ENCODE peak calls at places on chromosomes 6 and 20, in eight cellular contexts. J is hepatocyte; U is epithelial cell of proximal tubule; N is AG09309; B is fibroblast of pulmonary artery; R is CD4-positive, alpha-beta memory T cell; X is mesendoderm; W is endothelial cell of umbilical vein. V is an unnamed sample.

GRCh38 chr6:36539814-36540568 is 7.3 kb downstream of the STK38 start:
- DNase-seq in J (no peak), U (no peak), N (no peak), B (no peak), R (peak; percentile 62), X (peak; percentile 71), W (no peak), V (no peak)

GRCh38 chr6:90139272-90139817 is 157.3 kb downstream of the BACH2 start:
- DNase-seq in J (no peak), U (no peak), N (no peak), B (no peak), R (no peak), X (no peak), W (no peak), V (no peak)

GRCh38 chr6:150998992-150999975 is 133.8 kb downstream of the MTHFD1L start:
- DNase-seq in J (no peak), U (no peak), N (peak; percentile 63), B (no peak), R (no peak), X (no peak), W (no peak), V (peak; percentile 49)

GRCh38 chr20:40255368-40255767 is 433.7 kb downstream of the MAFB start:
- DNase-seq in J (no peak), U (no peak), N (no peak), B (no peak), R (no peak), X (no peak), W (no peak), V (no peak)

GRCh38 chr6:53264915-53265615 is 83.7 kb downstream of the ELOVL5 start:
- DNase-seq in J (no peak), U (no peak), N (no peak), B (no peak), R (no peak), X (no peak), W (peak; percentile 58), V (no peak)

GRCh38 chr6:121297699-121298098 is 36.6 kb downstream of the TBC1D32 start:
- DNase-seq in J (no peak), U (no peak), N (no peak), B (peak; percentile 49), R (no peak), X (no peak), W (no peak), V (no peak)

GRCh38 chr6:45959534-45960195 is 56.0 kb downstream of the CLIC5 start:
- DNase-seq in J (peak; percentile 67), U (no peak), N (no peak), B (peak; percentile 40), R (no peak), X (no peak), W (peak; percentile 7), V (peak; percentile 37)

GRCh38 chr6:142301421-142302391 is at the start of gene ADGRG6:
- DNase-seq in J (peak; percentile 86), U (no peak), N (no peak), B (no peak), R (peak; percentile 15), X (peak; percentile 77), W (peak; percentile 72), V (no peak)

GRCh38 chr6:159098636-159099106 is 53.9 kb upstream of the TAGAP start:
- DNase-seq in J (no peak), U (peak; percentile 66), N (no peak), B (no peak), R (peak; percentile 90), X (no peak), W (no peak), V (no peak)

GRCh38 chr6:56361812-56362211 is 114.4 kb upstream of the COL21A1 start:
- DNase-seq in J (no peak), U (no peak), N (no peak), B (peak; percentile 61), R (no peak), X (no peak), W (peak; percentile 93), V (no peak)

GRCh38 chr6:57158658-57159057 is 13.5 kb upstream of the BAG2 start:
- DNase-seq in J (no peak), U (no peak), N (no peak), B (no peak), R (no peak), X (no peak), W (no peak), V (no peak)

GRCh38 chr6:39051399-39052122 is 3.0 kb downstream of the GLP1R start:
- DNase-seq in J (no peak), U (no peak), N (no peak), B (no peak), R (no peak), X (no peak), W (no peak), V (no peak)

GRCh38 chr20:12171927-12172581 is 254.4 kb downstream of the BTBD3 start:
- DNase-seq in J (no peak), U (peak; percentile 6), N (peak; percentile 62), B (peak; percentile 92), R (no peak), X (no peak), W (no peak), V (peak; percentile 74)

GRCh38 chr6:45430590-45431202 is 53.0 kb upstream of the SUPT3H start:
- DNase-seq in J (no peak), U (no peak), N (no peak), B (no peak), R (no peak), X (no peak), W (no peak), V (no peak)

GRCh38 chr6:167699141-167700036 is 127.3 kb upstream of the AFDN start:
- DNase-seq in J (peak; percentile 52), U (no peak), N (no peak), B (peak; percentile 76), R (peak; percentile 32), X (peak; percentile 32), W (peak; percentile 87), V (no peak)

GRCh38 chr20:35091808-35092523 is 641 bp downstream of the TRPC4AP start:
- DNase-seq in J (peak; percentile 31), U (no peak), N (no peak), B (peak; percentile 17), R (peak; percentile 9), X (peak; percentile 10), W (peak; percentile 50), V (no peak)

GRCh38 chr20:32019156-32019510 is 8.9 kb downstream of the CCM2L start:
- DNase-seq in J (peak; percentile 72), U (no peak), N (no peak), B (no peak), R (no peak), X (peak; percentile 80), W (no peak), V (no peak)
- H3K4me3 ChIP-seq in J (peak overlapping the region; percentile 65), U (no peak overlapping the region), N (no peak overlapping the region), B (no peak overlapping the region), R (no peak overlapping the region), X (no peak overlapping the region), W (peak overlapping the region; percentile 64), V (no peak overlapping the region)

DNA sequence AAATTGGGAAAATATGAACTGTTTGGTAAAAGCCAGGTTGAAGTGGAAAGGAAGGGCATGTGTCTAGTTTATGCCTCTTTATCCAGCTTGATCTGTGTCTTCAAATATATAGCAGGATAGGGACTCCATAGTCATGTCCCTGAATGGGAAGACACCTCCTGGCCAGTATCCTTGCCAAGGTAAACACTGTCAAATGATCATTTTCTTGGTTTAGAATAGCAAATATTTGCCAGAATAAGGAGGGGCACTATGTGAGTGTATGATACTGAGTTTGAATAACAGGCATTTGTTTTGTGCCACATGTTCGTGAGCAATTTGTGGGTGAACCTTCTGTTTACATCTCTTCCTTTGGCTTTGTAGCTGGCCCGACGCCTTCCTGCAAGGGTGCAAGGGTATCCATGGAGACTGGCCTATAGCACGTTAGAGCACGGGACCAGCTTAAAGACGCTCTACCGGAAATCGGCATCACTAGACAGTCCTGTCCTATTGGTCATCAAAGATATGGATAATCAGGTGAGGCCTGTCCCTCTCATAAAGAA is 34.2 kb upstream of the HINT3 start:
- DNase-seq in J (no peak), U (no peak), N (no peak), B (no peak), R (no peak), X (no peak), W (no peak), V (no peak)
- H3K4me3 ChIP-seq in J (no peak overlapping the region), U (no peak overlapping the region), N (no peak overlapping the region), B (no peak overlapping the region), R (no peak overlapping the region), X (no peak overlapping the region), W (no peak overlapping the region), V (no peak overlapping the region)

DNA sequence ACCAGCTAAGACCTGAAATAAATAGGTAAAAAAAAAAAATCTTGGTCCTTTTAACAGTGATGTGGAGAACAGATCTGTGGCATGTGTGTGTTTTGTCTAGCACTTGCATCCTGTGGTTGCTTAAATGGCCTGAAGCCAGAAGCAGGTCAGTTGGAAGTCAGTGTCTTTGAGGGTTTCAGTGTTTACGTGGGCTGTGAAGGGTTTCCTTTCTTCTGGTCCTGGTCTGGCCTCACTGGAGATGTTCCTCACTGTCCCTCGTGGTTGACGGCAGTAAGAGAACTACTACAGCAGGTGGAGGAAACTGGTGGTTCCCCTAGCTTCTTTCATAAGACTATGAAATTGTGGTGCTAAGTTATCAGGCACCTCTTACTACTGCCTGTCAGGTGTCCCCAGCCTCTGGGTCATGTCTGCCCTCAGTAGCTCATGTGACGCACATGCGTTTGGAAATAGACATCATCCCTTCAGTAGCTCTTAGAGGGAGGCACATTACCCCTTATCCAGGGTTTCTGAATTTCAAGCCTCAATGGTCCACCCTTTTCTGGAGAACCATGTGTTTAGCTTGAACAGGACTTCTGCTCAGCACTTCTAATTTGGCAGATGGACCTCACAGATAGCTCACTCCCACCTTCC is 59.4 kb upstream of the SCP2D1 start:
- DNase-seq in J (no peak), U (no peak), N (no peak), B (no peak), R (peak; percentile 6), X (no peak), W (no peak), V (no peak)
- H3K4me3 ChIP-seq in J (no peak overlapping the region), U (no peak overlapping the region), N (no peak overlapping the region), B (no peak overlapping the region), R (no peak overlapping the region), X (no peak overlapping the region), W (no peak overlapping the region), V (no peak overlapping the region)

GRCh38 chr6:131061771-131062160 is 1.3 kb downstream of the EPB41L2 start:
- DNase-seq in J (no peak), U (no peak), N (no peak), B (no peak), R (peak; percentile 6), X (no peak), W (no peak), V (no peak)

GRCh38 chr6:131060311-131060710 is 2.7 kb downstream of the EPB41L2 start:
- DNase-seq in J (no peak), U (no peak), N (no peak), B (no peak), R (no peak), X (no peak), W (no peak), V (no peak)

GRCh38 chr6:131061041-131061770 is 1.8 kb downstream of the EPB41L2 start:
- DNase-seq in J (peak; percentile 11), U (peak; percentile 67), N (no peak), B (peak; percentile 55), R (peak; percentile 5), X (peak; percentile 76), W (peak; percentile 15), V (no peak)

GRCh38 chr6:131058236-131058635 is 4.8 kb downstream of the EPB41L2 start:
- DNase-seq in J (no peak), U (no peak), N (no peak), B (no peak), R (no peak), X (no peak), W (no peak), V (no peak)

DNA sequence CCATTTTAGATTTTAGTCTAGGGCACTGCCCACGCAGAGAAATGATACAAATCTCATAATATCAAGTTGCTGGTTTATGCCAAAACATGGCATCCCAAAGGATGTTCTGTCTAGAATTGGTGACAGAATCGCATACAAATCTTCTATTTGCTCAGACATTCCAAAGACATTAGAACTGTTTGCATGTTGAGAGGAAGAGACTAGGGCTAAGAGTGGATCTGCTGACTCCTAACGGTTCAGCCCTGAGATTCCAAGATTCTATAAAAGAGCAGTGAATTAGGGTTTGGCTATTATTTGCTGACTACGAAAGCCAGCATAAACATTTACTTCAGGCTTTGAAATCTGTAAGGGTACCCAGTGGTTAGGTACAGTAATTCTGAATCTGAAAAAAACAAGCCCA is 3.6 kb downstream of the EPB41L2 start:
- DNase-seq in J (no peak), U (no peak), N (no peak), B (peak; percentile 40), R (no peak), X (peak; percentile 28), W (no peak), V (no peak)
- H3K4me3 ChIP-seq in J (no peak overlapping the region), U (no peak overlapping the region), N (no peak overlapping the region), B (no peak overlapping the region), R (no peak overlapping the region), X (no peak overlapping the region), W (no peak overlapping the region), V (no peak overlapping the region)

V was measured in skeletal muscle cell.